ENCODE peak calls at places on chromosomes 6 and 20, in seven cellular contexts. R is mammary epithelial cell, W is heart right ventricle, I is PC-9, V is colonic mucosa, G is HCT116, Q is tibial artery. J is an unnamed sample. For H3K36me3 and H3K4me1, the result is how much of the 10 kb centered on the place peaks cover.

GRCh38 chr6:21186479-21187055 is 407.0 kb upstream of the SOX4 start:
- DNase-seq in V (no peak), W (no peak), Q (no peak), R (no peak), G (no peak), I (no peak), J (no peak)

GRCh38 chr6:10662207-10662606 is 32.2 kb downstream of the C6orf52 start:
- DNase-seq in R (no peak), W (no peak), Q (no peak), I (no peak), G (no peak), V (no peak), J (no peak)

GRCh38 chr6:26660096-26660425 is 515 bp upstream of the ZNF322 start:
- DNase-seq in I (no peak), W (no peak), R (no peak), Q (no peak), G (no peak), V (no peak), J (no peak)

GRCh38 chr6:31243508-31243907 is 28.4 kb downstream of the HLA-C start:
- DNase-seq in V (no peak), W (no peak), R (peak), I (no peak), G (no peak), Q (no peak), J (no peak)

GRCh38 chr20:51636123-51636522 is 93.6 kb upstream of the NFATC2 start:
- DNase-seq in W (no peak), V (no peak), G (peak), R (peak), I (no peak), Q (no peak), J (no peak)

GRCh38 chr6:75609639-75610590 is 8.2 kb downstream of the SENP6 start:
- DNase-seq in G (no peak), I (no peak), R (peak), V (no peak), Q (no peak), W (no peak), J (no peak)

GRCh38 chr6:158408552-158409130 is 96.4 kb downstream of the TULP4 start:
- DNase-seq in Q (no peak), G (no peak), I (no peak), V (no peak), R (no peak), W (peak), J (no peak)

GRCh38 chr6:29005183-29005885 is at the start of gene ZNF311:
- DNase-seq in I (no peak), G (no peak), V (peak), W (no peak), Q (peak), R (peak), J (peak)

GRCh38 chr6:53284901-53285300 is 63.8 kb downstream of the ELOVL5 start:
- DNase-seq in V (no peak), I (no peak), G (no peak), R (no peak), W (no peak), Q (no peak), J (no peak)

GRCh38 chr6:35602133-35602946 is 86.4 kb downstream of the FKBP5 start:
- DNase-seq in G (no peak), Q (no peak), W (no peak), R (peak), I (peak), V (no peak), J (peak)

GRCh38 chr20:38143238-38143645 is 21.8 kb downstream of the TGM2 start:
- DNase-seq in R (peak), Q (no peak), W (no peak), G (no peak), I (peak), V (peak), J (no peak)

GRCh38 chr6:1705183-1705582 is 95.5 kb downstream of the FOXC1 start:
- DNase-seq in Q (no peak), G (no peak), R (no peak), V (no peak), W (no peak), I (no peak), J (no peak)

GRCh38 chr20:573414-574296 is 30.1 kb upstream of the CSNK2A1 start:
- DNase-seq in G (no peak), V (no peak), W (no peak), R (no peak), Q (no peak), I (no peak), J (no peak)

GRCh38 chr6:52995913-52996685 is 1.0 kb upstream of the GSTA4 start:
- DNase-seq in R (peak), I (peak), V (peak), W (peak), G (peak), Q (peak), J (peak)

GRCh38 chr6:69774740-69775350 is 22.0 kb downstream of the LMBRD1 start:
- DNase-seq in G (no peak), R (no peak), I (no peak), Q (no peak), W (no peak), V (no peak), J (no peak)
- H3K36me3 ChIP-seq in G (under half), R (under half), I (under half), Q (under half), W (under half), V (under half), J (under half)

DNA sequence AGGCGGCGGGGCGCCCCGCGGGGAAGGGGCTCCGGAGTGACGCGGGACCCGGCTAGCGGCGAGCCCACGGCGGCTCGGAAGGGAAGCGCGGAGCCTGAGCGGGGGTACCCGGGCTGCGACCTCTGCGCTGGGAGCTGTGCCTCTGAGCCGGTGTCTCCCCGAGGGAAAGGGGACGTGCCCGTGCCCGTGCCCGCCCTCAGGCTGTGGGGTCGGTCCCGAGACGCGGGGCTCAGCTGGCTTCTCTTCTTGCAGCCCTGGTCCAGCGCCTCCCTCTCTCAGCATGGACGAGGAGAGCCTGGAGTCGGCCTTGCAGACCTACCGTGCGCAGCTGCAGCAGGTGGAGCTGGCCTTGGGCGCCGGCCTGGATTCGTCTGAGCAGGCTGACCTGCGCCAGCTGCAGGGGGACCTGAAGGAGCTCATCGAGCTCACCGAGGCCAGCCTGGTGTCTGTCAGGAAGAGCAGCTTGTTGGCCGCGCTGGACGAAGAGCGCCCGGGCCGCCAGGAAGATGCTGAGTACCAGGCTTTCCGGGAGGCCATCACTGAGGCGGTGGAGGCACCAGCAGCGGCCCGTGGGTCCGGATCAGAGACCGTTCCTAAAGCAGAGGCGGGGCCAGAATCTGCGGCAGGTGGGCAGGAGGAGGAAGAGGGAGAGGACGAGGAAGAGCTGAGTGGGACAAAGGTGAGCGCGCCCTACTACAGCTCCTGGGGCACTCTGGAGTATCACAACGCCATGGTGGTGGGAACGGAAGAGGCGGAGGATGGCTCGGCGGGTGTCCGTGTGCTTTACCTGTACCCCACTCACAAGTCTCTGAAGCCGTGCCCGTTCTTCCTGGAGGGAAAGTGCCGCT is 686 bp downstream of the ZGPAT start:
- DNase-seq in R (peak), G (no peak), Q (peak), W (no peak), V (no peak), I (peak), J (no peak)
- H3K4me1 ChIP-seq in R (under half), G (under half), Q (under half), W (under half), V (under half), I (under half), J (under half)

DNA sequence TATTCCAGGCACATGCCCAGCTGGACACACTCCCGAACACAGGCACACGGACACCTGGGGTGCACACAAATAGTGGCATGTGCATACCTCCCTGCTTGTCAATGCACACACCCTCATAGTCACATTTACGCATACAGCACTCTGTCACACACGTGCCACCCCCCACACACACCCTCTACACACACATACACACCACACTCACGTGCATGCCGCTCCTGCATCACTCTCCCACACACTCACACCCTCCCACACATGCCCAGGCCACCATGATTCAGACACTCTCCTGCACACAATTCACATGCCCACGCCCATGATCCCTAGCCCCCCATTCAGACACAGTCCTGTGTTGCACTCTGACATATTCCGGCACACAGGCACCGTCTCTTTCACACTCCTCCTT is 13.0 kb downstream of the SIRPA start:
- DNase-seq in I (no peak), G (no peak), Q (no peak), V (no peak), R (no peak), W (no peak), J (no peak)
- H3K36me3 ChIP-seq in I (under half), G (under half), Q (under half), V (under half), R (under half), W (under half), J (under half)

GRCh38 chr6:143696327-143697000 is 18.7 kb downstream of the PHACTR2 start:
- DNase-seq in Q (no peak), I (no peak), G (no peak), R (no peak), V (no peak), W (no peak), J (no peak)
- H3K4me1 ChIP-seq in Q (under half), I (under half), G (under half), R (under half), V (under half), W (half or more), J (under half)

J was measured in prostate gland.